ENCODE peak calls at places on chromosomes 1 and 21, in four cellular contexts. F is BJ, E is K562, C is breast epithelium. N is an unnamed sample. For H3K27me3, the result is how much of the 10 kb centered on the place peaks cover.

GRCh38 chr1:79496129-79496528 is 489.6 kb upstream of the ADGRL4 start:
- DNase-seq in F (no peak), E (no peak), C (no peak), N (no peak)

GRCh38 chr1:152565535-152566215 is 905 bp downstream of the LCE3E start:
- DNase-seq in F (no peak), E (no peak), C (no peak), N (no peak)

GRCh38 chr1:87805661-87806376 is 477.1 kb downstream of the LMO4 start:
- DNase-seq in F (peak), E (no peak), C (no peak), N (no peak)

GRCh38 chr1:231533240-231533639 is 4.8 kb downstream of the TSNAX start:
- DNase-seq in F (no peak), E (no peak), C (no peak), N (no peak)

GRCh38 chr21:17554619-17555472 is 42.0 kb downstream of the CXADR start:
- DNase-seq in F (no peak), E (no peak), C (no peak), N (peak)

GRCh38 chr1:192610114-192610958 is 25.6 kb upstream of the RGS13 start:
- DNase-seq in F (peak), E (no peak), C (no peak), N (no peak)

GRCh38 chr1:166915941-166916340 is 39.9 kb upstream of the TADA1 start:
- DNase-seq in F (no peak), E (no peak), C (no peak), N (no peak)

GRCh38 chr1:54323324-54323739 is 82.9 kb downstream of the SSBP3 start:
- DNase-seq in F (no peak), E (no peak), C (no peak), N (no peak)

GRCh38 chr1:159229896-159230295 is 25.2 kb downstream of the ACKR1 start:
- DNase-seq in F (peak), E (no peak), C (no peak), N (no peak)

GRCh38 chr1:155646307-155646706 is 36.3 kb downstream of the MSTO1 start:
- DNase-seq in F (no peak), E (no peak), C (no peak), N (no peak)

GRCh38 chr1:32919811-32920733 is 18.9 kb upstream of the TMEM54 start:
- DNase-seq in F (peak), E (no peak), C (no peak), N (no peak)

GRCh38 chr1:121483961-121484424 is 299.2 kb downstream of the SRGAP2C start:
- DNase-seq in F (peak), E (no peak), C (no peak), N (no peak)

GRCh38 chr1:78520843-78521242 is 30.1 kb downstream of the PTGFR start:
- DNase-seq in F (no peak), E (no peak), C (no peak), N (no peak)

GRCh38 chr1:200034821-200035396 is 7.4 kb downstream of the NR5A2 start:
- DNase-seq in F (no peak), E (no peak), C (no peak), N (no peak)

GRCh38 chr1:25715888-25716287 is 84.1 kb upstream of the SELENON start:
- DNase-seq in F (no peak), E (peak), C (no peak), N (no peak)

GRCh38 chr1:216005916-216006315 is 417.3 kb downstream of the USH2A start:
- DNase-seq in F (no peak), E (no peak), C (no peak), N (no peak)

GRCh38 chr1:178684542-178685000 is 40.5 kb upstream of the RALGPS2 start:
- DNase-seq in F (peak), E (no peak), C (no peak), N (no peak)

GRCh38 chr21:15788847-15789548 is 59.2 kb downstream of the USP25 start:
- DNase-seq in F (no peak), E (no peak), C (no peak), N (no peak)

GRCh38 chr1:205629751-205630150 is 2.1 kb downstream of the ELK4 start:
- DNase-seq in F (no peak), E (no peak), C (no peak), N (no peak)

GRCh38 chr1:9239622-9240401 is 5.2 kb downstream of the H6PD start:
- DNase-seq in F (no peak), E (no peak), C (no peak), N (no peak)

GRCh38 chr1:44500181-44501021 is 95.3 kb downstream of the RNF220 start:
- DNase-seq in F (no peak), E (peak), C (no peak), N (peak)

GRCh38 chr1:248855580-248855979 is 3.3 kb downstream of the ZNF692 start:
- DNase-seq in F (no peak), E (no peak), C (no peak), N (no peak)

GRCh38 chr1:111198836-111199235 is 1.6 kb downstream of the DENND2D start:
- DNase-seq in F (no peak), E (no peak), C (no peak), N (no peak)

GRCh38 chr1:26164036-26164927 is 4.5 kb downstream of the C1orf232 start:
- DNase-seq in F (no peak), E (peak), C (no peak), N (peak)

GRCh38 chr1:16111771-16112557 is 38.5 kb upstream of the FAM131C start:
- DNase-seq in F (peak), E (no peak), C (no peak), N (no peak)

GRCh38 chr1:189022015-189022414 is 1455.6 kb downstream of the BRINP3 start:
- DNase-seq in F (no peak), E (no peak), C (no peak), N (no peak)

GRCh38 chr1:53294557-53294956 is 33.3 kb downstream of the LRP8 start:
- DNase-seq in F (no peak), E (no peak), C (no peak), N (no peak)

GRCh38 chr21:36502365-36502764 is 22.4 kb upstream of the CLDN14 start:
- DNase-seq in F (no peak), E (no peak), C (no peak), N (no peak)

GRCh38 chr1:86933562-86934377 is 19.3 kb downstream of the HS2ST1 start:
- DNase-seq in F (no peak), E (no peak), C (no peak), N (no peak)

GRCh38 chr21:34880401-34880800 is 168.7 kb downstream of the RUNX1 start:
- DNase-seq in F (no peak), E (no peak), C (no peak), N (no peak)

GRCh38 chr1:118588566-118588965 is 399.6 kb downstream of the TBX15 start:
- DNase-seq in F (no peak), E (no peak), C (no peak), N (no peak)

GRCh38 chr1:243503155-243503554 is 247.3 kb downstream of the SDCCAG8 start:
- DNase-seq in F (no peak), E (no peak), C (no peak), N (no peak)

GRCh38 chr21:36985761-36986594 is 19.5 kb upstream of the HLCS start:
- DNase-seq in F (no peak), E (no peak), C (no peak), N (no peak)

DNA sequence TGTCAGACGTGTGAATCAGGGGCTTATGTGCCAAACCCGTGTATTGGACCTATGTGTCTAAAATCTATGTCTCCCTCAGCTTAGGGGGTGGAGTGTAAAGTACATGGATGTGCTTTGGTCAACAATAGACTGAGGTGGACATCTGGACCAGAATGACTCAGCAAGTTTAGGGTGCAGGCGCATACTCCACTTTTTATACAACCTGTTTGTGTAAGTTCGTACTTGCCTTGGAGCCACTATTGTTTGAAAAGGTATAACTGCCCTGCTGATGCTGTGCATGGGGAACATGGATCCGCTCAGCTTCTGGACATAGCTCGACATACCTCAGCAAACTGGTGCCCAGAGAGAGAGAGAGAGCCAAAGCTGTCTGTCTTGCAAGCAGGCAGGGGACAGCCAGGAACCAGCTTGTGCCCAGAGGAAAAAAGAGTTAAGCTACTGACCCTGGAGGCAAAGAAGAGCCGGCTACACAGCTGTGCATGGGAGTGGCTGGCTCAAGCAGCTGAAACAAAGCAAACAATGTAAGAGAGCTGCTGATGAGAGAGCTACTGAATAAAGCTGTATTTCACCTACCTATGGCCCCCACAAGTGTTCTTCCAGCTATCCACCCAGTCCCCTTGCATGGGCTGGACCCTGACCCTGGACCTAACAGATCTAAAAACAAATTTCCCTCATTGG is 41.2 kb downstream of the GJA5 start:
- DNase-seq in F (no peak), E (no peak), C (no peak), N (no peak)
- H3K27me3 ChIP-seq in F (under half), E (under half), C (under half), N (under half)

DNA sequence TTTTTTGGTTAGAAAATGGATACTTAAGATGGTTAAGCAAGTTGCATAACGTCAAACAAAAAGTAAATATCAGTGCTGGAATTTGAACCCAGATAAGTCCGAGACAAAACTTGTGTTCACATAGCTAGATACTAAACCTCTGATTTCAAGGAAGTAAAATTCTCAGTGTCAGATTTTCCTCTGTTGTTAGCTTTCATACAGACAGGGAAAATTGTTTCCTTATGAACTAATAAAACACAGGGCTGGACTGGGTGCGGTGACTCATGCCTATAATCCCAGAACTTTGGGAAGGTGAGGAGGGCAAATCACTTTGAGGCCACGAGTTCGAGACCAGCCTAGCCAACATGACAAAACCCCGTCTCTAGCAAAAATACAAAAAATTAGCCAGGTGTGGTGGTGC is 51.3 kb downstream of the PCNX2 start:
- DNase-seq in F (peak), E (no peak), C (no peak), N (no peak)
- H3K27me3 ChIP-seq in F (under half), E (under half), C (under half), N (under half)

DNA sequence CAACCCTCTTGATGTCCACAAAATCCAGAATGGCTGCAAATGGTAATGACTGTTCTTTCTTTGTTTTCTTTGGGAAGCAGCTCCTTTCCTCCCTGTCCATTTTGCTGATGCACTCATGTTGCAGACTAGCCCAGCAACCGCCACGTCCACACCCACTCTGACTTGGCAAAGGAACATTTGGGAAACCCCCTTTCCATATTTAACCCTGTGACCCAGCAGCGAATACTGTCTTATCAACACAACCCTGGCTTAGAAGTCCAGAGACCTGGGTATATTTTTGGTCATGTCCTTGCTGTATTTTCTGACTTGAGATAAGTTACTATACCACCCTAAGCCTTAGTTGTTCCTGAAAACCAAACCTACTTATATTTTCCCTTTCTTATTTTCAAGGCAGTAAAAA is 18.1 kb upstream of the SHE start:
- DNase-seq in F (no peak), E (no peak), C (no peak), N (no peak)
- H3K27me3 ChIP-seq in F (under half), E (under half), C (under half), N (under half)

GRCh38 chr1:75127916-75128717 is 6.1 kb upstream of the LHX8 start:
- DNase-seq in F (no peak), E (no peak), C (no peak), N (no peak)
- H3K27me3 ChIP-seq in F (under half), E (half or more), C (half or more), N (half or more)

DNA sequence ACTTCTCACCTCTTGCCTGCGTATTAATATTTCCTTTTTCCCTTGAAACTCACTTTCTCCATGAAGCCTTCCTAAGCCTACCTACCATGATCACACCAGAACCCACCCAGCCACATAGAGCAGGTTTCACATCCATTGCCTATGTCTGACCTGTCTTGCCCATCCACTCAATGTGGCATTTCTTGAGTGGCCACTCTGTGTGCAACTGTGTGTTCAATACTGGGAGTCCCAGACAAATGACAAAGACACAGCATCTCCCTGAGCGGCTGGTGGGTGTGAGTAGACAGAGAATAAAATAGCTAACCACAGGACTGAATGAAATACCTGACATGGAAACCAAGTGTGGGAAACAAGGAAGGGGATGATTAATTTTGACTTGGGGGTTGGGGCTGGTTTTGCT is 3.1 kb downstream of the PTGFRN start:
- DNase-seq in F (no peak), E (no peak), C (no peak), N (no peak)
- H3K27me3 ChIP-seq in F (under half), E (under half), C (under half), N (under half)

GRCh38 chr1:30817548-30817947 is 60.0 kb upstream of the LAPTM5 start:
- DNase-seq in F (no peak), E (no peak), C (no peak), N (no peak)

GRCh38 chr1:30815556-30815955 is 58.0 kb upstream of the LAPTM5 start:
- DNase-seq in F (no peak), E (no peak), C (no peak), N (no peak)

GRCh38 chr1:30818568-30819243 is 61.1 kb upstream of the LAPTM5 start:
- DNase-seq in F (no peak), E (no peak), C (no peak), N (no peak)

GRCh38 chr1:30816211-30817082 is 58.9 kb upstream of the LAPTM5 start:
- DNase-seq in F (peak), E (peak), C (peak), N (peak)

DNA sequence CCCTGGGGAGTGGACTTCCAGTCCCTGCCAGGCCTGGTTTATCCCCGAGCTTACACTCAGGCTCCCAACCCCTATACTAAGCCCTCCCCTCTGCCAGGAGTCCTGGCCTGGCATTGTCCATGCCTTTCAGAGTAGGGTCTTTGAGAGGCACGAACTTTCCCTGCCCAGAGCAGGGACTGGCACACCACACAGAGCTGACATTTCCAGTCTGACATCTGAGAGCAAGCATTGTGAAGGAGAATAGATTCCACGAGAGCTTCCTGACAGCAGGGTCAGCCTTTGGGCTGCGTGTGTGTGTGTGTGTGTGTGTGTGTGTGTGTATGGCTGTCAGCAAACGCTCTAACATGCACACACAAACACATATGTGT is 59.5 kb upstream of the LAPTM5 start:
- DNase-seq in F (no peak), E (no peak), C (no peak), N (no peak)
- H3K27me3 ChIP-seq in F (under half), E (under half), C (under half), N (under half)

GRCh38 chr1:110076789-110077500 is 6.5 kb upstream of the ALX3 start:
- DNase-seq in F (no peak), E (no peak), C (no peak), N (no peak)
- H3K27me3 ChIP-seq in F (under half), E (under half), C (under half), N (under half)

DNA sequence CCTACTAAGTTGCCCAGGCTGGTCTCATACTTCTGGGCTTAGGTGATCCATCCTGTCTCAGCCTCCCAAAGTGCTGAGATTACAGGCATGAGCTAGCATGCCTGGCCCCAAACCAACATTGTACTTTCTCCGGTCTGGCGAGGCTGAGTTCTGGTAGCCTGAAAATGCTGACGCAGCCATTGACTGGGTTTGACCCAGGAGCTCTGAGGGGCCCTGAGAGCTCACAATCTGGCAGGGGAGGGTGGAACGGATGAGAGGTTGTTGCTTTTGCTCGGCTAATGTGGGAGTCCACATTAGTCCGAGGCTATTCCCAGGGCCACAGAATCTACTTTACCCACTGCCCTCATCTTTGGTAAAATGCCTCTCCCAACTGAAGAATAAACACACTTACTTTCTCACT is 35.1 kb upstream of the PARP1 start:
- DNase-seq in F (no peak), E (no peak), C (no peak), N (no peak)
- H3K27me3 ChIP-seq in F (under half), E (under half), C (under half), N (under half)

DNA sequence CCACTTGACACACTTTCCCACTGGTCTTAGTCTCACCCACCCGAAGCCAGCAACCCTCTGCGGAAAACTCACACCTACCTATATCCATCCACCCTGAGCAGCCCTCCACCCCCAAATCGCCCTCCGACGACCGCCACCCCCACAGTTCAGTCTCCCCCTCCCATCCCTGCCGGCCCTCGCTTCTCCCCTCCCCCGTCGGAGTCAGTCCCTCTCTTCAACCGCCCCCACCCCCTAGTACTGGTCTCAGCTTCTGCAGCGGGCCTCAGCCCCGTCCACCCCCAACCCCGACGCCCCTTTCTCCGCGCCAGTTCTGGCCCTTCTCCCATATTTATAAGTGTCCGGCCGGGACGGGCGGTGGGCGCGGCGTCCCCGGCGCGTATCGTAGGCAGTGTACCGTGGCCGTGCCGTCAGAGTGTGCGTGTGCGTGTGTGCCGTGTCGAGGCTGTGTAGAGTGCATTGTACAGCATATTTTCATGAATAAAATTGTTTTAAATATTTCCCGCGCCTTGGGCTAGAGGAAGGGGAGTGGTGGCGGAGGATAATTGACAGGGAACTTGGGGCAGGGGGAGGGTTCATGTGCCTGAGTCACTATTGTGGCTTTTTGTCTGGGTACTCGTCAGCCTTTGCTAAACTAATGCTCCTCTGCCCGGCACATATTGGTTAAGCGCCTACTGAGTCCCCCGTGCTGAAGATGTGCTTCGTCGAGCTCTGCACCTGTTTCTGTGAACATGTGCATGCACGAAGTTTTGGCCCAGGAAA is 22.0 kb downstream of the FOXO6 start:
- DNase-seq in F (no peak), E (no peak), C (no peak), N (no peak)
- H3K27me3 ChIP-seq in F (under half), E (under half), C (under half), N (under half)